ENCODE peak calls at places on chromosomes 4 and X, in seven cellular contexts. One of them, this sample, is unnamed.

GRCh38 chr4:1172971-1173757 is 781 bp upstream of the SPON2 start:
- DNase-seq in fibroblast of the aortic adventitia: peak
- DNase-seq in NCI-H510A treated with DMSO at 0.1 percent for 48 hours: no peak
- DNase-seq in fibroblast of mammary gland: peak
- DNase-seq in left kidney: peak
- DNase-seq in CD4-positive, alpha-beta T cell: no peak
- DNase-seq in A549: peak
- DNase-seq in this sample: no peak

GRCh38 chr4:7584760-7585159 is 150.0 kb upstream of the PSAPL1 start:
- DNase-seq in NCI-H510A treated with DMSO at 0.1 percent for 48 hours: no peak
- DNase-seq in CD4-positive, alpha-beta T cell: no peak
- DNase-seq in fibroblast of mammary gland: no peak
- DNase-seq in fibroblast of the aortic adventitia: no peak
- DNase-seq in left kidney: no peak
- DNase-seq in A549: no peak
- DNase-seq in this sample: no peak

GRCh38 chr4:86586160-86586572 is 7.9 kb upstream of the PTPN13 start:
- DNase-seq in fibroblast of mammary gland: peak
- DNase-seq in NCI-H510A treated with DMSO at 0.1 percent for 48 hours: no peak
- DNase-seq in left kidney: no peak
- DNase-seq in CD4-positive, alpha-beta T cell: no peak
- DNase-seq in fibroblast of the aortic adventitia: peak
- DNase-seq in A549: peak
- DNase-seq in this sample: no peak

GRCh38 chr4:103498161-103499070 is 221.4 kb downstream of the TACR3 start:
- DNase-seq in fibroblast of the aortic adventitia: peak
- DNase-seq in NCI-H510A treated with DMSO at 0.1 percent for 48 hours: no peak
- DNase-seq in fibroblast of mammary gland: peak
- DNase-seq in left kidney: no peak
- DNase-seq in A549: no peak
- DNase-seq in CD4-positive, alpha-beta T cell: no peak
- DNase-seq in this sample: no peak

GRCh38 chr4:82084747-82085146 is 289.0 kb downstream of the HNRNPD start:
- DNase-seq in fibroblast of mammary gland: no peak
- DNase-seq in A549: no peak
- DNase-seq in left kidney: no peak
- DNase-seq in CD4-positive, alpha-beta T cell: no peak
- DNase-seq in NCI-H510A treated with DMSO at 0.1 percent for 48 hours: no peak
- DNase-seq in fibroblast of the aortic adventitia: no peak
- DNase-seq in this sample: no peak

GRCh38 chr4:77203380-77204197 is 46.6 kb downstream of the CCNG2 start:
- DNase-seq in CD4-positive, alpha-beta T cell: peak
- DNase-seq in A549: peak
- DNase-seq in fibroblast of mammary gland: peak
- DNase-seq in fibroblast of the aortic adventitia: peak
- DNase-seq in NCI-H510A treated with DMSO at 0.1 percent for 48 hours: peak
- DNase-seq in left kidney: peak
- DNase-seq in this sample: no peak

GRCh38 chr4:186792994-186793393 is 69.3 kb upstream of the FAT1 start:
- DNase-seq in CD4-positive, alpha-beta T cell: no peak
- DNase-seq in fibroblast of mammary gland: peak
- DNase-seq in A549: peak
- DNase-seq in left kidney: no peak
- DNase-seq in NCI-H510A treated with DMSO at 0.1 percent for 48 hours: no peak
- DNase-seq in fibroblast of the aortic adventitia: peak
- DNase-seq in this sample: no peak

GRCh38 chr4:83219344-83219990 is 65.1 kb downstream of the COQ2 start:
- DNase-seq in CD4-positive, alpha-beta T cell: no peak
- DNase-seq in A549: no peak
- DNase-seq in fibroblast of mammary gland: peak
- DNase-seq in fibroblast of the aortic adventitia: peak
- DNase-seq in left kidney: no peak
- DNase-seq in NCI-H510A treated with DMSO at 0.1 percent for 48 hours: peak
- DNase-seq in this sample: peak

GRCh38 chr4:175716956-175717355 is 95.1 kb downstream of the GPM6A start:
- DNase-seq in A549: no peak
- DNase-seq in CD4-positive, alpha-beta T cell: no peak
- DNase-seq in left kidney: no peak
- DNase-seq in fibroblast of the aortic adventitia: no peak
- DNase-seq in NCI-H510A treated with DMSO at 0.1 percent for 48 hours: no peak
- DNase-seq in fibroblast of mammary gland: no peak
- DNase-seq in this sample: no peak

GRCh38 chr4:86977621-86978184 is 42.9 kb downstream of the AFF1 start:
- DNase-seq in fibroblast of mammary gland: peak
- DNase-seq in fibroblast of the aortic adventitia: peak
- DNase-seq in A549: peak
- DNase-seq in NCI-H510A treated with DMSO at 0.1 percent for 48 hours: peak
- DNase-seq in CD4-positive, alpha-beta T cell: no peak
- DNase-seq in left kidney: no peak
- DNase-seq in this sample: peak

GRCh38 chrX:68935362-68935761 is 106.5 kb downstream of the EFNB1 start:
- DNase-seq in CD4-positive, alpha-beta T cell: no peak
- DNase-seq in left kidney: no peak
- DNase-seq in A549: no peak
- DNase-seq in fibroblast of mammary gland: no peak
- DNase-seq in fibroblast of the aortic adventitia: no peak
- DNase-seq in NCI-H510A treated with DMSO at 0.1 percent for 48 hours: no peak
- DNase-seq in this sample: no peak

GRCh38 chr4:43481526-43481925 is 589.0 kb downstream of the GRXCR1 start:
- DNase-seq in fibroblast of the aortic adventitia: no peak
- DNase-seq in fibroblast of mammary gland: no peak
- DNase-seq in left kidney: no peak
- DNase-seq in CD4-positive, alpha-beta T cell: no peak
- DNase-seq in A549: no peak
- DNase-seq in NCI-H510A treated with DMSO at 0.1 percent for 48 hours: no peak
- DNase-seq in this sample: no peak

GRCh38 chrX:69262036-69262905 is 97.0 kb upstream of the PJA1 start:
- DNase-seq in CD4-positive, alpha-beta T cell: no peak
- DNase-seq in left kidney: peak
- DNase-seq in A549: no peak
- DNase-seq in NCI-H510A treated with DMSO at 0.1 percent for 48 hours: no peak
- DNase-seq in fibroblast of mammary gland: peak
- DNase-seq in fibroblast of the aortic adventitia: peak
- DNase-seq in this sample: no peak

GRCh38 chrX:119374736-119375135 is 24.4 kb upstream of the SLC25A43 start:
- DNase-seq in A549: peak
- DNase-seq in fibroblast of the aortic adventitia: peak
- DNase-seq in left kidney: no peak
- DNase-seq in CD4-positive, alpha-beta T cell: no peak
- DNase-seq in NCI-H510A treated with DMSO at 0.1 percent for 48 hours: no peak
- DNase-seq in fibroblast of mammary gland: peak
- DNase-seq in this sample: no peak

GRCh38 chr4:95215991-95216605 is 332.7 kb downstream of the UNC5C start:
- DNase-seq in fibroblast of the aortic adventitia: no peak
- DNase-seq in fibroblast of mammary gland: peak
- DNase-seq in left kidney: no peak
- DNase-seq in NCI-H510A treated with DMSO at 0.1 percent for 48 hours: no peak
- DNase-seq in CD4-positive, alpha-beta T cell: no peak
- DNase-seq in A549: no peak
- DNase-seq in this sample: no peak

GRCh38 chrX:69387559-69388487 is 116.3 kb upstream of the NALF2 start:
- DNase-seq in NCI-H510A treated with DMSO at 0.1 percent for 48 hours: peak
- DNase-seq in fibroblast of mammary gland: peak
- DNase-seq in CD4-positive, alpha-beta T cell: peak
- DNase-seq in A549: peak
- DNase-seq in left kidney: peak
- DNase-seq in fibroblast of the aortic adventitia: peak
- DNase-seq in this sample: no peak

GRCh38 chrX:8090906-8091305 is 80.2 kb downstream of the VCX2 start:
- DNase-seq in fibroblast of the aortic adventitia: no peak
- DNase-seq in CD4-positive, alpha-beta T cell: no peak
- DNase-seq in fibroblast of mammary gland: no peak
- DNase-seq in A549: no peak
- DNase-seq in NCI-H510A treated with DMSO at 0.1 percent for 48 hours: no peak
- DNase-seq in left kidney: no peak
- DNase-seq in this sample: no peak

GRCh38 chrX:86014421-86014820 is 32.9 kb downstream of the CHM start:
- DNase-seq in CD4-positive, alpha-beta T cell: no peak
- DNase-seq in fibroblast of mammary gland: no peak
- DNase-seq in fibroblast of the aortic adventitia: no peak
- DNase-seq in A549: no peak
- DNase-seq in left kidney: peak
- DNase-seq in NCI-H510A treated with DMSO at 0.1 percent for 48 hours: no peak
- DNase-seq in this sample: no peak

GRCh38 chr4:168319486-168320019 is 1.0 kb upstream of the DDX60 start:
- DNase-seq in CD4-positive, alpha-beta T cell: no peak
- DNase-seq in NCI-H510A treated with DMSO at 0.1 percent for 48 hours: no peak
- DNase-seq in fibroblast of mammary gland: no peak
- DNase-seq in fibroblast of the aortic adventitia: no peak
- DNase-seq in A549: no peak
- DNase-seq in left kidney: no peak
- DNase-seq in this sample: no peak

GRCh38 chr4:153523941-153524386 is 57.8 kb downstream of the TMEM131L start:
- DNase-seq in A549: no peak
- DNase-seq in fibroblast of the aortic adventitia: peak
- DNase-seq in CD4-positive, alpha-beta T cell: no peak
- DNase-seq in NCI-H510A treated with DMSO at 0.1 percent for 48 hours: no peak
- DNase-seq in fibroblast of mammary gland: no peak
- DNase-seq in left kidney: no peak
- DNase-seq in this sample: no peak

GRCh38 chrX:128816919-128817318 is 706.4 kb downstream of the SMARCA1 start:
- DNase-seq in left kidney: peak
- DNase-seq in NCI-H510A treated with DMSO at 0.1 percent for 48 hours: no peak
- DNase-seq in CD4-positive, alpha-beta T cell: no peak
- DNase-seq in fibroblast of the aortic adventitia: no peak
- DNase-seq in A549: no peak
- DNase-seq in fibroblast of mammary gland: no peak
- DNase-seq in this sample: no peak

GRCh38 chr4:94571301-94571700 is 119.6 kb downstream of the PDLIM5 start:
- DNase-seq in A549: no peak
- DNase-seq in NCI-H510A treated with DMSO at 0.1 percent for 48 hours: no peak
- DNase-seq in fibroblast of the aortic adventitia: no peak
- DNase-seq in left kidney: no peak
- DNase-seq in CD4-positive, alpha-beta T cell: no peak
- DNase-seq in fibroblast of mammary gland: no peak
- DNase-seq in this sample: no peak

GRCh38 chr4:73208376-73208775 is 50.2 kb downstream of the ANKRD17 start:
- DNase-seq in fibroblast of mammary gland: peak
- DNase-seq in left kidney: no peak
- DNase-seq in A549: no peak
- DNase-seq in CD4-positive, alpha-beta T cell: no peak
- DNase-seq in fibroblast of the aortic adventitia: peak
- DNase-seq in NCI-H510A treated with DMSO at 0.1 percent for 48 hours: no peak
- DNase-seq in this sample: no peak

GRCh38 chrX:45001038-45001437 is 128.1 kb downstream of the KDM6A start:
- DNase-seq in NCI-H510A treated with DMSO at 0.1 percent for 48 hours: no peak
- DNase-seq in CD4-positive, alpha-beta T cell: no peak
- DNase-seq in left kidney: peak
- DNase-seq in fibroblast of the aortic adventitia: no peak
- DNase-seq in fibroblast of mammary gland: no peak
- DNase-seq in A549: no peak
- DNase-seq in this sample: no peak

GRCh38 chr4:113445286-113445685 is 316.3 kb downstream of the CAMK2D start:
- DNase-seq in A549: peak
- DNase-seq in CD4-positive, alpha-beta T cell: no peak
- DNase-seq in fibroblast of the aortic adventitia: peak
- DNase-seq in NCI-H510A treated with DMSO at 0.1 percent for 48 hours: no peak
- DNase-seq in left kidney: peak
- DNase-seq in fibroblast of mammary gland: peak
- DNase-seq in this sample: no peak

GRCh38 chrX:46211079-46211478 is 334.1 kb downstream of the ZNF674 start:
- DNase-seq in fibroblast of the aortic adventitia: no peak
- DNase-seq in NCI-H510A treated with DMSO at 0.1 percent for 48 hours: no peak
- DNase-seq in left kidney: no peak
- DNase-seq in fibroblast of mammary gland: no peak
- DNase-seq in CD4-positive, alpha-beta T cell: no peak
- DNase-seq in A549: no peak
- DNase-seq in this sample: no peak

GRCh38 chrX:129779747-129780146 is at the start of gene SASH3:
- DNase-seq in A549: no peak
- DNase-seq in NCI-H510A treated with DMSO at 0.1 percent for 48 hours: no peak
- DNase-seq in CD4-positive, alpha-beta T cell: peak
- DNase-seq in fibroblast of mammary gland: no peak
- DNase-seq in fibroblast of the aortic adventitia: no peak
- DNase-seq in left kidney: no peak
- DNase-seq in this sample: no peak

GRCh38 chrX:92270936-92271655 is 491.9 kb downstream of the PCDH11X start:
- DNase-seq in A549: no peak
- DNase-seq in fibroblast of the aortic adventitia: no peak
- DNase-seq in NCI-H510A treated with DMSO at 0.1 percent for 48 hours: no peak
- DNase-seq in left kidney: no peak
- DNase-seq in fibroblast of mammary gland: no peak
- DNase-seq in CD4-positive, alpha-beta T cell: no peak
- DNase-seq in this sample: no peak

GRCh38 chrX:117522725-117523700 is 593.6 kb downstream of the KLHL13 start:
- DNase-seq in fibroblast of the aortic adventitia: no peak
- DNase-seq in A549: no peak
- DNase-seq in fibroblast of mammary gland: no peak
- DNase-seq in NCI-H510A treated with DMSO at 0.1 percent for 48 hours: no peak
- DNase-seq in CD4-positive, alpha-beta T cell: no peak
- DNase-seq in left kidney: no peak
- DNase-seq in this sample: no peak

GRCh38 chrX:85627363-85627762 is 247.9 kb upstream of the POF1B start:
- DNase-seq in NCI-H510A treated with DMSO at 0.1 percent for 48 hours: no peak
- DNase-seq in fibroblast of mammary gland: no peak
- DNase-seq in fibroblast of the aortic adventitia: peak
- DNase-seq in left kidney: peak
- DNase-seq in CD4-positive, alpha-beta T cell: no peak
- DNase-seq in A549: peak
- DNase-seq in this sample: no peak

GRCh38 chr4:156941940-156942548 is 29.6 kb downstream of the PDGFC start:
- DNase-seq in A549: peak
- DNase-seq in fibroblast of the aortic adventitia: peak
- DNase-seq in left kidney: peak
- DNase-seq in NCI-H510A treated with DMSO at 0.1 percent for 48 hours: peak
- DNase-seq in fibroblast of mammary gland: peak
- DNase-seq in CD4-positive, alpha-beta T cell: no peak
- DNase-seq in this sample: peak

This sample was measured in DMS153.